ENCODE peak calls at places on chromosomes 11 and 22, in ten cellular contexts. Z, M, U, W, I, C, O, P, Y and X are unnamed samples.

GRCh38 chr11:61716478-61717285 is 35.8 kb upstream of the MYRF start:
- DNase-seq in U (no peak), Z (no peak), Y (no peak), M (no peak), O (no peak), P (no peak), W (no peak), I (no peak), C (no peak), X (no peak)

GRCh38 chr22:29313126-29314071 is 2.1 kb downstream of the RASL10A start:
- DNase-seq in C (peak), W (peak), Y (no peak), I (no peak), U (peak), P (peak), Z (peak), O (peak), M (no peak), X (no peak)

GRCh38 chr11:126495281-126495680 is 139.8 kb downstream of the ST3GAL4 start:
- DNase-seq in I (no peak), C (no peak), Y (no peak), Z (no peak), W (no peak), M (no peak), P (no peak), U (no peak), O (no peak), X (no peak)

GRCh38 chr11:119694334-119694733 is 34.7 kb downstream of the NECTIN1 start:
- DNase-seq in U (no peak), M (peak), C (peak), Y (no peak), W (no peak), P (no peak), O (no peak), I (no peak), Z (no peak), X (no peak)

GRCh38 chr11:1401656-1402221 is 12.0 kb downstream of the BRSK2 start:
- DNase-seq in C (peak), W (peak), P (peak), I (peak), Z (peak), U (peak), M (peak), O (peak), Y (no peak), X (no peak)

GRCh38 chr11:86800076-86800955 is at the start of gene PRSS23:
- DNase-seq in O (peak), C (peak), W (peak), Y (peak), P (peak), I (peak), U (peak), Z (peak), M (no peak), X (no peak)

GRCh38 chr22:44293034-44293433 is 19.7 kb downstream of the SHISAL1 start:
- DNase-seq in Y (no peak), P (no peak), C (no peak), W (no peak), Z (no peak), U (no peak), O (no peak), M (no peak), I (no peak), X (no peak)

GRCh38 chr11:123478352-123478986 is 48.4 kb downstream of the GRAMD1B start:
- DNase-seq in C (peak), I (peak), O (peak), U (peak), W (peak), P (peak), Z (peak), M (peak), Y (peak), X (peak)

GRCh38 chr11:9887492-9887891 is 223.6 kb downstream of the SWAP70 start:
- DNase-seq in M (no peak), I (no peak), Y (no peak), U (no peak), W (no peak), Z (no peak), P (no peak), O (peak), C (no peak), X (no peak)

GRCh38 chr11:18709414-18709813 is 10.8 kb downstream of the TMEM86A start:
- DNase-seq in O (no peak), W (no peak), C (no peak), U (no peak), M (no peak), I (no peak), Y (no peak), Z (no peak), P (no peak), X (no peak)

GRCh38 chr11:8605956-8606355 is 11.9 kb upstream of the STK33 start:
- DNase-seq in Z (no peak), Y (no peak), O (peak), P (no peak), M (no peak), U (peak), I (no peak), C (no peak), W (no peak), X (no peak)

GRCh38 chr11:77172666-77172982 is 44.6 kb downstream of the MYO7A start:
- DNase-seq in W (peak), U (no peak), M (no peak), Z (peak), I (no peak), P (peak), Y (no peak), C (peak), O (no peak), X (no peak)

GRCh38 chr11:57214087-57214395 is 23.0 kb downstream of the APLNR start:
- DNase-seq in W (no peak), M (no peak), Z (no peak), Y (no peak), P (peak), U (no peak), C (no peak), O (peak), I (no peak), X (no peak)

GRCh38 chr11:15770798-15771414 is 585.4 kb downstream of the SOX6 start:
- DNase-seq in P (peak), U (peak), C (peak), M (peak), I (peak), O (peak), W (no peak), Z (peak), Y (no peak), X (no peak)

GRCh38 chr22:45631140-45631539 is 40.5 kb upstream of the ATXN10 start:
- DNase-seq in I (no peak), M (no peak), U (no peak), Y (no peak), O (no peak), C (no peak), P (peak), W (no peak), Z (no peak), X (no peak)

GRCh38 chr11:521179-521688 is 14.1 kb downstream of the HRAS start:
- DNase-seq in O (no peak), C (no peak), W (no peak), I (no peak), M (no peak), Y (no peak), Z (no peak), U (peak), P (no peak), X (no peak)

GRCh38 chr11:32032478-32032877 is 58.4 kb upstream of the RCN1 start:
- DNase-seq in Z (no peak), M (peak), I (no peak), O (peak), U (peak), P (no peak), W (no peak), C (no peak), Y (no peak), X (no peak)

GRCh38 chr11:131754671-131755070 is 384.3 kb downstream of the NTM start:
- DNase-seq in Y (no peak), M (no peak), I (no peak), Z (no peak), C (no peak), U (peak), P (no peak), W (no peak), O (no peak), X (no peak)

GRCh38 chr22:23071163-23072034 is 1.1 kb downstream of the GNAZ start:
- DNase-seq in C (no peak), W (peak), M (no peak), Z (peak), Y (no peak), O (no peak), P (no peak), I (no peak), U (no peak), X (no peak)

GRCh38 chr11:14223636-14224035 is 135.3 kb downstream of the RRAS2 start:
- DNase-seq in W (no peak), O (no peak), C (no peak), I (no peak), U (no peak), M (no peak), Z (no peak), Y (no peak), P (no peak), X (no peak)

GRCh38 chr11:18731949-18732821 is 6.2 kb upstream of the IGSF22 start:
- DNase-seq in W (peak), Z (peak), I (no peak), P (peak), M (peak), O (peak), C (peak), Y (peak), U (peak), X (no peak)

GRCh38 chr22:44365832-44366231 is 53.1 kb upstream of the SHISAL1 start:
- DNase-seq in U (no peak), Y (no peak), P (no peak), O (no peak), M (no peak), Z (no peak), W (no peak), C (no peak), I (no peak), X (no peak)

GRCh38 chr22:44622147-44622427 is 79.9 kb upstream of the PRR5 start:
- DNase-seq in M (peak), U (no peak), Z (no peak), W (peak), P (peak), C (no peak), I (no peak), Y (peak), O (no peak), X (no peak)

GRCh38 chr22:39746600-39747262 is 146.8 kb downstream of the ENTHD1 start:
- DNase-seq in Z (no peak), P (no peak), O (no peak), Y (no peak), M (no peak), C (no peak), I (no peak), U (no peak), W (no peak), X (no peak)

GRCh38 chr11:7444582-7444981 is 40.7 kb upstream of the OLFML1 start:
- DNase-seq in O (no peak), U (no peak), Z (no peak), Y (no peak), M (no peak), P (peak), I (no peak), C (peak), W (no peak), X (no peak)

GRCh38 chr22:35560366-35560765 is 19.7 kb downstream of the RASD2 start:
- DNase-seq in M (no peak), Y (no peak), O (no peak), C (no peak), Z (no peak), W (no peak), P (no peak), I (no peak), U (no peak), X (no peak)

GRCh38 chr11:72224587-72225410 is at the start of gene INPPL1:
- DNase-seq in W (peak), Z (peak), Y (peak), I (peak), P (peak), M (peak), O (no peak), C (peak), U (peak), X (no peak)

GRCh38 chr22:33023119-33023827 is 34.9 kb downstream of the SYN3 start:
- DNase-seq in C (no peak), O (no peak), I (no peak), M (no peak), W (no peak), U (no peak), Z (no peak), P (no peak), Y (no peak), X (no peak)

GRCh38 chr11:5922749-5923426 is 19.2 kb upstream of the OR56A3 start:
- DNase-seq in I (no peak), M (peak), W (no peak), Z (no peak), P (no peak), U (peak), O (no peak), C (peak), Y (no peak), X (no peak)

GRCh38 chr11:103525069-103525468 is 415.8 kb downstream of the DYNC2H1 start:
- DNase-seq in Z (no peak), W (no peak), C (peak), O (peak), Y (no peak), M (no peak), P (no peak), I (no peak), U (peak), X (no peak)

GRCh38 chr22:17882727-17883126 is 108.5 kb upstream of the BID start:
- DNase-seq in I (no peak), U (no peak), O (no peak), P (no peak), Y (no peak), Z (no peak), M (no peak), W (no peak), C (no peak), X (no peak)

GRCh38 chr11:35111171-35112055 is 27.6 kb upstream of the CD44 start:
- DNase-seq in Z (peak), U (peak), C (peak), P (no peak), M (no peak), Y (no peak), I (peak), O (peak), W (no peak), X (no peak)

GRCh38 chr11:205221-206001 is 1.8 kb downstream of the BET1L start:
- DNase-seq in U (no peak), M (peak), O (no peak), I (no peak), C (no peak), Y (no peak), W (no peak), P (no peak), Z (no peak), X (no peak)

GRCh38 chr11:12696911-12697581 is 22.8 kb downstream of the TEAD1 start:
- DNase-seq in C (no peak), O (no peak), M (no peak), U (no peak), W (no peak), Y (no peak), P (no peak), Z (no peak), I (no peak), X (no peak)

GRCh38 chr22:38397189-38398097 is 57.6 kb downstream of the KCNJ4 start:
- DNase-seq in P (peak), O (peak), I (peak), Z (no peak), W (no peak), C (peak), U (peak), Y (peak), M (peak), X (no peak)

GRCh38 chr22:50027639-50028537 is 15.3 kb upstream of the IL17REL start:
- DNase-seq in P (no peak), Z (no peak), I (no peak), Y (peak), C (peak), M (no peak), W (peak), O (no peak), U (no peak), X (no peak)

GRCh38 chr22:48974443-48975251 is 853.0 kb downstream of the BRD1 start:
- DNase-seq in M (no peak), Z (no peak), C (no peak), O (no peak), P (peak), Y (no peak), W (no peak), I (no peak), U (no peak), X (no peak)
- H3K4me3 ChIP-seq in M (no peak), Z (no peak), C (no peak), O (no peak), P (no peak), Y (no peak), W (no peak), I (no peak), U (no peak), X (no peak)

DNA sequence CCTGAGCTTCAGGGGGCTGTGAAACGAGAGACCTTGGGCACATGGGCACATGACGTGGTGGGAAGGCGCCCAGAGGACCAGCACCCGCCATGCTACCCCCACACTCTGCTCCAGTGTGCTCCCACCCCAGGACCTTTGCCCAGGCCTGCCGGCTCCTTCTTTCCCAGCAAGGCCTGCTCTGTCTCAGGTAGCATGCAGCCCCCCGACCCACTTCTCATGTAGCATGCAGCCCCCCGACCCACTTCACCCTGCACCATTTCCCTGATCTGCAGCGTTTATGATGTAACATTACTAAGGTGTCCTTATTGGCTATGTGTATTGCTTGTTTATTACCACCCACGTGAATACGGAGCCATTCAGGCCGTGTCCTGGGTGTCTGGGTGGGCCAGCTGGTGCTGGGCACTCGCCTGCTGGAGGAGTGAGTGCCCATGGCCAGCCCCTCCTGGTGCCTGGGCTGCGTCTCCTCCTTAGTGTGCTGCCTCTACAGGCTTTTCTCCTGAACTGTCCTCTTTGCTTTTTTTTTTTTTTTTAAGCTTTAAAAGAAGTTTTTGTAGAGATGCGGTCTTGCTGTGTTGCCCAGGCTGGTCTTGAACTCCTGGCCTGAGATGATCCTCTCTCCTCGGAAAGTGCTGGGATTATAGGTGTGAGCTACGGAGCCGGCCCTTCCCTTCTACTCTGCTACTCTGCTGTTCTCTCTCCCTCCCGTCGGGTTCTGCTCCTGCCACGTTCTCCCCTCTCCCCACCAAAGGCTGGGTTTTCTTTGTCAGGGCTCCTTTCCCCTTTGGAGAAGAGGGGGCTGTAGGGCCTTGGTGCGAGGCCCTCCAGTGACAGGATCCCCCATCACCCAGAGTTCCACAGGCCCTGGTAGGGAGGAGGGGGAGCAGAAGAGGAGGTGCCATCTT is 29.4 kb downstream of the LRP5 start:
- DNase-seq in U (no peak), C (no peak), Z (no peak), P (no peak), Y (no peak), W (peak), M (no peak), I (no peak), O (no peak), X (no peak)
- H3K4me3 ChIP-seq in U (no peak), C (no peak), Z (no peak), P (no peak), Y (no peak), W (no peak), M (no peak), I (no peak), O (no peak), X (no peak)

GRCh38 chr11:79439430-79439892 is 1.4 kb downstream of the TENM4 start:
- DNase-seq in O (peak), W (peak), C (peak), P (no peak), U (peak), I (peak), Y (no peak), Z (no peak), M (no peak), X (no peak)
- H3K4me3 ChIP-seq in O (peak), W (peak), C (peak), P (peak), U (no peak), I (peak), Y (no peak), Z (no peak), M (no peak), X (peak)

GRCh38 chr11:114080769-114081168 is 21.3 kb downstream of the ZBTB16 start:
- DNase-seq in Y (no peak), M (no peak), P (no peak), I (no peak), W (no peak), Z (no peak), U (no peak), O (no peak), C (no peak), X (no peak)

GRCh38 chr11:114080219-114080618 is 20.7 kb downstream of the ZBTB16 start:
- DNase-seq in I (peak), W (no peak), Z (no peak), M (no peak), C (peak), U (peak), Y (peak), P (no peak), O (no peak), X (no peak)

GRCh38 chr11:114082767-114083181 is 23.3 kb downstream of the ZBTB16 start:
- DNase-seq in Y (no peak), Z (peak), C (no peak), U (no peak), O (no peak), I (peak), M (no peak), P (no peak), W (no peak), X (no peak)

GRCh38 chr11:114082415-114082748 is 22.9 kb downstream of the ZBTB16 start:
- DNase-seq in W (no peak), I (no peak), Z (no peak), M (no peak), Y (no peak), P (no peak), U (peak), C (peak), O (no peak), X (no peak)

DNA sequence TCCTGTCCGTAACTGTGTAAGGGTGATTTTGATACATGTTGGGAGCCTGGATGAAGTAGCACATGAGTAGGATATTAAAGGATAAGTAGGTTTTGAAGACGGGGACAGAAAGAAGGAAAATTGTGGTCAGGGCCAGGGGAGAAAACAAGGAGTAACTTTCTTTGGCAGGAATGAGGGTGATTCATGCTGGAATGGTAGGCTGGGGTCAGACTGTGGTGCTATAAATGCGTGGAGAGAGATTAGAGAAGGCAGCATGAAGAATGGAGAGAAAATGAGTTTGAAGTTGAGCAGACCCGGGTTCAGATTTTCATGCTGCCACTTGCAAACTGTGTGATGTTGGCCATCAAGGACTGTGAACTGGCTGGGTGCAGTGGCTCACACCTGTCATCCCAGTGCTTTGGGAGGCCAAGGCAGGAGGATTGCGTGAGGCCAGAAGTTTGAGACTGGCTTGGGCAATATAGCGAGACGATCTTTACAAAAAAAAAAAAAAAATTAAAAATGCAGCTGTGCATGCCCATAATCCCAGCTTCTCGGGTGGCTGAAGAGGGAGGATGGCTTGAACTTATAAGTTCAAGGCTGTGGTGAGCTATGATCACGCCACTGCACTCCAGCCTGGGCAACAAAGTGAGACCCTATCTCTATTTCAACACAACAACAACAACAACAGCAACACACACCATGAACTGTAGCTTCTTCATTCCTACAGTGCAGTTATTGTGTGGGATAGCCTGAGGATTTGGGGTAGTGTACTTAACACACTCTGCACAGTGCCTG is 22.3 kb downstream of the ZBTB16 start:
- DNase-seq in C (peak), Y (no peak), M (no peak), Z (no peak), W (no peak), U (peak), I (no peak), P (no peak), O (no peak), X (no peak)
- H3K4me3 ChIP-seq in C (no peak), Y (no peak), M (no peak), Z (no peak), W (no peak), U (no peak), I (no peak), P (no peak), O (no peak), X (no peak)